ENCODE peak calls at places on chromosomes 16 and 17, in six cellular contexts. Z is cardiac muscle cell; R is pancreas; F is small intestine; A is tibial artery; V is CD4-positive, CD25-positive, alpha-beta regulatory T cell. H is an unnamed sample. For H3K27me3 and H3K4me1, the result is how much of the 10 kb centered on the place peaks cover.

GRCh38 chr17:67364847-67365761 is 1.3 kb downstream of the PSMD12 start:
- DNase-seq in Z (no peak), R (no peak), F (no peak), A (no peak), V (no peak), H (peak)

GRCh38 chr16:3129137-3130131 is 5.4 kb upstream of the ZNF213 start:
- DNase-seq in Z (peak), R (peak), F (peak), A (peak), V (peak), H (peak)

GRCh38 chr17:72472116-72472515 is 351.3 kb downstream of the SOX9 start:
- DNase-seq in Z (no peak), R (no peak), F (no peak), A (no peak), V (no peak), H (no peak)

GRCh38 chr16:15966420-15967222 is 17.2 kb downstream of the ABCC1 start:
- DNase-seq in Z (no peak), R (no peak), F (peak), A (no peak), V (no peak), H (no peak)

GRCh38 chr17:47875586-47875985 is 20.4 kb upstream of the SP2 start:
- DNase-seq in Z (no peak), R (no peak), F (no peak), A (no peak), V (no peak), H (no peak)

GRCh38 chr17:72184805-72185204 is 64.0 kb downstream of the SOX9 start:
- DNase-seq in Z (no peak), R (no peak), F (no peak), A (no peak), V (no peak), H (no peak)

GRCh38 chr17:1055751-1056645 is 59.1 kb downstream of the TIMM22 start:
- DNase-seq in Z (peak), R (peak), F (no peak), A (peak), V (no peak), H (peak)

GRCh38 chr17:49020609-49021008 is 23.4 kb downstream of the IGF2BP1 start:
- DNase-seq in Z (no peak), R (no peak), F (no peak), A (no peak), V (no peak), H (no peak)

GRCh38 chr17:61149862-61150362 is 249.7 kb upstream of the TBX2 start:
- DNase-seq in Z (no peak), R (no peak), F (no peak), A (no peak), V (no peak), H (no peak)

GRCh38 chr17:55430531-55431228 is 9.0 kb upstream of the MMD start:
- DNase-seq in Z (peak), R (no peak), F (no peak), A (no peak), V (no peak), H (no peak)

GRCh38 chr16:10736926-10737625 is 6.6 kb upstream of the NUBP1 start:
- DNase-seq in Z (peak), R (peak), F (peak), A (peak), V (peak), H (peak)

GRCh38 chr16:67150833-67151396 is at the start of gene B3GNT9:
- DNase-seq in Z (peak), R (peak), F (peak), A (peak), V (no peak), H (peak)

GRCh38 chr17:10224592-10225195 is 26.3 kb upstream of the GAS7 start:
- DNase-seq in Z (no peak), R (no peak), F (no peak), A (no peak), V (no peak), H (no peak)

GRCh38 chr16:77807-78443 is at the start of gene MPG:
- DNase-seq in Z (peak), R (peak), F (peak), A (peak), V (peak), H (peak)

GRCh38 chr17:40092581-40092980 is 7.8 kb downstream of the NR1D1 start:
- DNase-seq in Z (no peak), R (no peak), F (no peak), A (no peak), V (no peak), H (no peak)

GRCh38 chr17:50185724-50186545 is 15.5 kb downstream of the COL1A1 start:
- DNase-seq in Z (no peak), R (no peak), F (no peak), A (no peak), V (no peak), H (no peak)

GRCh38 chr17:55577687-55578086 is 66.4 kb upstream of the SMIM36 start:
- DNase-seq in Z (no peak), R (no peak), F (no peak), A (no peak), V (no peak), H (no peak)

GRCh38 chr17:45961206-45961605 is 37.8 kb upstream of the STH start:
- DNase-seq in Z (no peak), R (no peak), F (no peak), A (no peak), V (no peak), H (no peak)
- H3K27ac ChIP-seq in Z (no peak), R (no peak), F (no peak), A (no peak), V (no peak), H (no peak)

DNA sequence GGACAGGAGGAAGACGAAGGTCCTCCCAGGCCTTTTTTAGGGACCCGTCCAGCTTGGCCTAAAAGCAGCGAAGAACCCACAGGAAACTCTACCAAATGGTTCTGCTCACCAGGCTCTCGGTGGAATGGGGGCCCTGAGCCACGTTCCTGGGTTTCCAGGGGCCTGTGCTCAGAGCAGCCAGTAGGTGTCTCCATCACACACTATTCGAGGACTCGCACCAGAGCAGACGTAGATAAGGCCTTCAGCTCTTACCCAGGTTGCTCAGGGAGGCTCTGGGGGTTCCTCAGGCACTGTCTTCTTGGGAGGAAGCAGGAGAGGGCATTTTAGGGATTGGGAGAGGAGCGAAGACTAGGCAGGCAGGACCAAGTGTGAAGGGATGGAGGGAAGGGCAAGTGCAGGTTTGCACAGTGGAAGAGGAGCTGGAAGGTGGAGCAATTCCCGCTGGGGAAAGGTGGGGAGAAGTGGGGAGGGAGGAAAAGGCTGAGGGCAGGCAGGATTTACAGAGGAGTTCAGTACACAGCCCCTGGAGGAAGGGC is 157.1 kb downstream of the RGS9 start:
- DNase-seq in Z (peak), R (peak), F (peak), A (peak), V (no peak), H (peak)
- H3K27me3 ChIP-seq in Z (under half), R (under half), F (under half), A (under half), V (under half), H (under half)

GRCh38 chr17:77457572-77458201 is 316.9 kb downstream of the SEC14L1 start:
- DNase-seq in Z (no peak), R (no peak), F (no peak), A (no peak), V (no peak), H (no peak)
- H3K4me1 ChIP-seq in Z (half or more), R (under half), F (under half), A (under half), V (half or more), H (half or more)

DNA sequence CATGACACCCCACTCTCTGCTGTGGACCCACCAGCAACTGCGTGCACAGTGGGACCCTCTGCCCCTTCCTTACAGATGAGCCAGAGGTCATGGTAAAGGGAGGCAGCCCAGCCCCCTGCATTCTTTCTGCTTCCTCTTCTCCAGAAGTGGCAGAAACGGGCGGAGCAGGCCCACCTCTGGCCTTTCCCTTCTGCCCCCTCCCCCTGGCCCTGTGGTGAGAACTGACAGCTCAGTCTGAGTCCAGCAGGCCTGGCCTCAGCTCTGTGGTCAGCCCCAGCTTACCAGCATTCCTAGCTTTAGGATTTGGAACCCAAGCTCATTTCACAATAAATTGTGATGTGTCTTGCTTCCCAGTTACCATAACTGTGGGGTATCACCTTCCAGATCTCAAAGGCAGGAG is 4.8 kb upstream of the ANKRD11 start:
- DNase-seq in Z (peak), R (no peak), F (no peak), A (no peak), V (no peak), H (no peak)
- H3K27ac ChIP-seq in Z (peak), R (no peak), F (no peak), A (no peak), V (no peak), H (no peak)

GRCh38 chr17:78324391-78325075 is 35.3 kb downstream of the SOCS3 start:
- DNase-seq in Z (no peak), R (no peak), F (no peak), A (peak), V (no peak), H (peak)

GRCh38 chr17:78329263-78330059 is 30.4 kb downstream of the SOCS3 start:
- DNase-seq in Z (no peak), R (no peak), F (no peak), A (no peak), V (no peak), H (no peak)

GRCh38 chr17:78325076-78325712 is 34.7 kb downstream of the SOCS3 start:
- DNase-seq in Z (no peak), R (no peak), F (no peak), A (peak), V (no peak), H (peak)

GRCh38 chr17:78330570-78331224 is 29.2 kb downstream of the SOCS3 start:
- DNase-seq in Z (no peak), R (no peak), F (peak), A (no peak), V (no peak), H (no peak)

DNA sequence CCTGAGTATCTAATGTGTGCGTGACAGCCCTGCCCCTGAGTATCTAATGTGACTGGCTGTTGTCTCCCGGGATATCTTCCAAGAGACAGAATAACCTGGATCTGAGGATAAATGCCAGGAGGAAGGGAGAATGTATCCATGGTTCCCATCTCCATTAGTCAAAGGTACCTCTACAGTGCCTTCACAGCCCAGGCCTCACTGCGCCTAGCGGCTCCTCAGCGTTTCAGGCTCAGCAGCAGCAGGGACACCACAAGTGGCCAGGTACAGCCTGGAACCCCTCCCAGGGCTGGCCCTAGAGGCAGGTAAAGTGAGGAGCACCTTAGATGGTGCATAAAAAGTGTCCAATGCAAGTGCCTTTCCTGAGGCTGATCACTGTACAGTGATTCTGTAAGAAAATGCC is 32.0 kb downstream of the SOCS3 start:
- DNase-seq in Z (no peak), R (no peak), F (no peak), A (no peak), V (no peak), H (no peak)
- H3K27me3 ChIP-seq in Z (under half), R (under half), F (under half), A (under half), V (under half), H (under half)